ENCODE peak calls at places on chromosomes 13 and 19, in five cellular contexts. C, B, G, M and I are unnamed samples.

GRCh38 chr19:17370026-17370587 is 7.0 kb downstream of the PLVAP start:
- DNase-seq in B (peak; percentile 75), C (no peak), G (no peak), M (no peak), I (no peak)

GRCh38 chr19:10353793-10354391 is 14.5 kb upstream of the ICAM3 start:
- DNase-seq in M (no peak), C (no peak), B (peak; percentile 85), G (no peak), I (no peak)

GRCh38 chr19:14632286-14632685 is 42.4 kb downstream of the ADGRE3 start:
- DNase-seq in M (peak; percentile 24), G (no peak), B (no peak), C (peak; percentile 35), I (no peak)

GRCh38 chr19:40974633-40975037 is 16.4 kb upstream of the CYP2B6 start:
- DNase-seq in C (peak; percentile 64), M (peak; percentile 75), B (no peak), G (peak; percentile 62), I (peak; percentile 82)

GRCh38 chr19:42028304-42029216 is 34.5 kb upstream of the ATP1A3 start:
- DNase-seq in C (no peak), M (no peak), G (no peak), B (peak; percentile 12), I (no peak)

GRCh38 chr19:1584500-1585242 is 8.0 kb downstream of the MBD3 start:
- DNase-seq in G (no peak), C (no peak), M (no peak), B (no peak), I (no peak)

GRCh38 chr19:2575734-2576481 is 100.0 kb downstream of the GADD45B start:
- DNase-seq in M (no peak), C (no peak), G (no peak), B (peak; percentile 94), I (peak; percentile 30)

GRCh38 chr13:93800342-93800741 is 573.7 kb downstream of the GPC6 start:
- DNase-seq in G (no peak), M (no peak), B (no peak), C (no peak), I (no peak)

GRCh38 chr19:35955881-35956634 is 19.9 kb downstream of the LRFN3 start:
- DNase-seq in G (no peak), M (no peak), C (no peak), B (no peak), I (no peak)

GRCh38 chr19:29854033-29854432 is 42.2 kb downstream of the CCNE1 start:
- DNase-seq in G (no peak), C (no peak), B (no peak), M (no peak), I (no peak)

GRCh38 chr19:16361254-16361653 is 36.6 kb downstream of the KLF2 start:
- DNase-seq in B (no peak), G (no peak), C (no peak), M (no peak), I (no peak)

GRCh38 chr13:64413529-64413928 is 2816.6 kb downstream of the PCDH9 start:
- DNase-seq in B (no peak), C (no peak), M (no peak), G (no peak), I (no peak)

GRCh38 chr19:55640043-55640576 is 692 bp upstream of the ZNF580 start:
- DNase-seq in G (peak; percentile 65), B (peak; percentile 89), C (peak; percentile 34), M (no peak), I (peak; percentile 72)

GRCh38 chr13:110127986-110128511 is 178.9 kb downstream of the COL4A1 start:
- DNase-seq in G (no peak), M (no peak), C (peak; percentile 62), B (no peak), I (no peak)

GRCh38 chr13:36673352-36673751 is 468 bp upstream of the SERTM1 start:
- DNase-seq in B (no peak), C (no peak), M (no peak), G (no peak), I (no peak)

GRCh38 chr13:89518289-89519077 is 1829.0 kb upstream of the MIR17HG start:
- DNase-seq in B (no peak), G (no peak), C (no peak), M (no peak), I (no peak)

GRCh38 chr13:99384468-99384867 is 77.3 kb upstream of the GPR183 start:
- DNase-seq in C (no peak), B (no peak), G (no peak), M (no peak), I (no peak)

GRCh38 chr13:78764665-78765064 is 105.7 kb upstream of the OBI1 start:
- DNase-seq in M (no peak), C (no peak), B (no peak), G (no peak), I (no peak)

GRCh38 chr13:83153833-83154232 is 728.4 kb downstream of the SLITRK1 start:
- DNase-seq in G (no peak), B (no peak), C (no peak), M (no peak), I (peak; percentile 93)

GRCh38 chr13:65964672-65965071 is 1265.5 kb downstream of the PCDH9 start:
- DNase-seq in C (no peak), G (no peak), B (no peak), M (no peak), I (no peak)

GRCh38 chr13:23372264-23372905 is 61.1 kb downstream of the SACS start:
- DNase-seq in C (peak; percentile 46), M (no peak), B (no peak), G (no peak), I (no peak)

GRCh38 chr19:14350302-14350701 is 30.9 kb upstream of the ADGRE5 start:
- DNase-seq in B (no peak), C (no peak), M (no peak), G (no peak), I (no peak)

GRCh38 chr19:55600336-55601028 is 394 bp downstream of the ZNF524 start:
- DNase-seq in B (no peak), G (no peak), C (peak; percentile 46), M (no peak), I (peak; percentile 90)

GRCh38 chr13:92574499-92574898 is 652.1 kb upstream of the GPC6 start:
- DNase-seq in M (no peak), G (no peak), C (no peak), B (no peak), I (no peak)

GRCh38 chr13:111322001-111322915 is 1.8 kb downstream of the TEX29 start:
- DNase-seq in B (no peak), C (no peak), G (no peak), M (no peak), I (no peak)

GRCh38 chr19:41702208-41702651 is 6.2 kb upstream of the CEACAM5 start:
- DNase-seq in B (no peak), G (no peak), M (no peak), C (peak; percentile 64), I (no peak)

GRCh38 chr13:113116206-113116800 is 6.3 kb upstream of the F10 start:
- DNase-seq in M (no peak), B (no peak), G (no peak), C (no peak), I (no peak)

GRCh38 chr19:35031072-35031881 is 1.0 kb downstream of the SCN1B start:
- DNase-seq in B (peak; percentile 87), G (no peak), C (peak; percentile 52), M (no peak), I (peak; percentile 62)

GRCh38 chr19:4624733-4625362 is 14.5 kb upstream of the TNFAIP8L1 start:
- DNase-seq in G (no peak), C (peak; percentile 37), M (no peak), B (no peak), I (peak; percentile 44)